ENCODE peak calls at places on chromosome 13, in ten cellular contexts. One of them, this sample, is unnamed.

GRCh38 chr13:63189712-63190111 is 1774.1 kb upstream of the PCDH20 start:
- DNase-seq in choroid plexus epithelial cell: no peak
- DNase-seq in posterior vena cava: no peak
- DNase-seq in NCI-H345: no peak
- DNase-seq in K562: no peak
- DNase-seq in T-helper 1 cell: no peak
- DNase-seq in omental fat pad: no peak
- DNase-seq in neural crest cell: no peak
- DNase-seq in kidney glomerular epithelial cell: no peak
- DNase-seq in cardiac muscle cell: no peak
- DNase-seq in this sample: no peak

GRCh38 chr13:22175211-22175610 is 504.3 kb downstream of the FGF9 start:
- DNase-seq in neural crest cell: no peak
- DNase-seq in K562: no peak
- DNase-seq in posterior vena cava: no peak
- DNase-seq in NCI-H345: no peak
- DNase-seq in omental fat pad: no peak
- DNase-seq in choroid plexus epithelial cell: no peak
- DNase-seq in kidney glomerular epithelial cell: no peak
- DNase-seq in cardiac muscle cell: no peak
- DNase-seq in T-helper 1 cell: no peak
- DNase-seq in this sample: no peak

GRCh38 chr13:112057736-112058518 is 9.0 kb upstream of the SOX1 start:
- DNase-seq in K562: peak; percentile 42
- DNase-seq in NCI-H345: peak; percentile 67
- DNase-seq in T-helper 1 cell: no peak
- DNase-seq in cardiac muscle cell: no peak
- DNase-seq in choroid plexus epithelial cell: no peak
- DNase-seq in neural crest cell: no peak
- DNase-seq in omental fat pad: no peak
- DNase-seq in posterior vena cava: no peak
- DNase-seq in kidney glomerular epithelial cell: no peak
- DNase-seq in this sample: no peak

GRCh38 chr13:21348771-21349170 is 110.3 kb downstream of the ZDHHC20 start:
- DNase-seq in T-helper 1 cell: no peak
- DNase-seq in omental fat pad: no peak
- DNase-seq in neural crest cell: no peak
- DNase-seq in choroid plexus epithelial cell: no peak
- DNase-seq in posterior vena cava: no peak
- DNase-seq in cardiac muscle cell: peak; percentile 47
- DNase-seq in kidney glomerular epithelial cell: no peak
- DNase-seq in K562: no peak
- DNase-seq in NCI-H345: no peak
- DNase-seq in this sample: no peak

GRCh38 chr13:99376924-99377323 is 69.7 kb upstream of the GPR183 start:
- DNase-seq in kidney glomerular epithelial cell: no peak
- DNase-seq in cardiac muscle cell: no peak
- DNase-seq in T-helper 1 cell: no peak
- DNase-seq in choroid plexus epithelial cell: no peak
- DNase-seq in NCI-H345: no peak
- DNase-seq in K562: no peak
- DNase-seq in neural crest cell: no peak
- DNase-seq in omental fat pad: no peak
- DNase-seq in posterior vena cava: peak; percentile 43
- DNase-seq in this sample: no peak

GRCh38 chr13:40190656-40191100 is 475.8 kb downstream of the FOXO1 start:
- DNase-seq in NCI-H345: no peak
- DNase-seq in neural crest cell: peak; percentile 36
- DNase-seq in K562: no peak
- DNase-seq in T-helper 1 cell: peak; percentile 69
- DNase-seq in choroid plexus epithelial cell: peak; percentile 98
- DNase-seq in omental fat pad: no peak
- DNase-seq in kidney glomerular epithelial cell: peak; percentile 61
- DNase-seq in cardiac muscle cell: peak; percentile 86
- DNase-seq in posterior vena cava: no peak
- DNase-seq in this sample: no peak

GRCh38 chr13:107901230-107901629 is 314.1 kb downstream of the LIG4 start:
- DNase-seq in T-helper 1 cell: no peak
- DNase-seq in posterior vena cava: no peak
- DNase-seq in kidney glomerular epithelial cell: no peak
- DNase-seq in cardiac muscle cell: no peak
- DNase-seq in K562: peak; percentile 47
- DNase-seq in choroid plexus epithelial cell: no peak
- DNase-seq in NCI-H345: no peak
- DNase-seq in neural crest cell: no peak
- DNase-seq in omental fat pad: no peak
- DNase-seq in this sample: no peak

GRCh38 chr13:34826432-34826831 is 115.6 kb upstream of the NBEA start:
- DNase-seq in cardiac muscle cell: no peak
- DNase-seq in T-helper 1 cell: no peak
- DNase-seq in NCI-H345: no peak
- DNase-seq in omental fat pad: no peak
- DNase-seq in kidney glomerular epithelial cell: no peak
- DNase-seq in neural crest cell: no peak
- DNase-seq in choroid plexus epithelial cell: no peak
- DNase-seq in posterior vena cava: no peak
- DNase-seq in K562: no peak
- DNase-seq in this sample: no peak

GRCh38 chr13:21402586-21403307 is 56.4 kb downstream of the ZDHHC20 start:
- DNase-seq in K562: no peak
- DNase-seq in NCI-H345: no peak
- DNase-seq in kidney glomerular epithelial cell: peak; percentile 13
- DNase-seq in T-helper 1 cell: no peak
- DNase-seq in choroid plexus epithelial cell: peak; percentile 66
- DNase-seq in neural crest cell: no peak
- DNase-seq in posterior vena cava: no peak
- DNase-seq in cardiac muscle cell: peak; percentile 20
- DNase-seq in omental fat pad: no peak
- DNase-seq in this sample: peak; percentile 13

GRCh38 chr13:109974354-109974753 is 188.0 kb upstream of the IRS2 start:
- DNase-seq in T-helper 1 cell: no peak
- DNase-seq in kidney glomerular epithelial cell: no peak
- DNase-seq in cardiac muscle cell: peak; percentile 14
- DNase-seq in posterior vena cava: no peak
- DNase-seq in neural crest cell: no peak
- DNase-seq in omental fat pad: no peak
- DNase-seq in K562: no peak
- DNase-seq in NCI-H345: no peak
- DNase-seq in choroid plexus epithelial cell: peak; percentile 42
- DNase-seq in this sample: no peak

GRCh38 chr13:54733639-54734038 is 1705.0 kb downstream of the OLFM4 start:
- DNase-seq in K562: no peak
- DNase-seq in choroid plexus epithelial cell: no peak
- DNase-seq in T-helper 1 cell: no peak
- DNase-seq in posterior vena cava: no peak
- DNase-seq in NCI-H345: no peak
- DNase-seq in cardiac muscle cell: no peak
- DNase-seq in neural crest cell: no peak
- DNase-seq in kidney glomerular epithelial cell: no peak
- DNase-seq in omental fat pad: no peak
- DNase-seq in this sample: peak; percentile 16

GRCh38 chr13:41613984-41614581 is 156.7 kb downstream of the RGCC start:
- DNase-seq in T-helper 1 cell: no peak
- DNase-seq in NCI-H345: no peak
- DNase-seq in posterior vena cava: peak; percentile 87
- DNase-seq in cardiac muscle cell: peak; percentile 93
- DNase-seq in choroid plexus epithelial cell: peak; percentile 93
- DNase-seq in kidney glomerular epithelial cell: no peak
- DNase-seq in neural crest cell: no peak
- DNase-seq in omental fat pad: no peak
- DNase-seq in K562: no peak
- DNase-seq in this sample: no peak

GRCh38 chr13:32209670-32210069 is 105.5 kb downstream of the ZAR1L start:
- DNase-seq in posterior vena cava: no peak
- DNase-seq in omental fat pad: no peak
- DNase-seq in T-helper 1 cell: no peak
- DNase-seq in kidney glomerular epithelial cell: no peak
- DNase-seq in choroid plexus epithelial cell: peak; percentile 31
- DNase-seq in cardiac muscle cell: no peak
- DNase-seq in neural crest cell: no peak
- DNase-seq in K562: no peak
- DNase-seq in NCI-H345: no peak
- DNase-seq in this sample: no peak

GRCh38 chr13:65595881-65596280 is 1634.3 kb downstream of the PCDH9 start:
- DNase-seq in cardiac muscle cell: peak; percentile 60
- DNase-seq in kidney glomerular epithelial cell: no peak
- DNase-seq in posterior vena cava: no peak
- DNase-seq in choroid plexus epithelial cell: peak; percentile 76
- DNase-seq in K562: no peak
- DNase-seq in NCI-H345: no peak
- DNase-seq in neural crest cell: no peak
- DNase-seq in omental fat pad: no peak
- DNase-seq in T-helper 1 cell: no peak
- DNase-seq in this sample: no peak

GRCh38 chr13:35781044-35781443 is 304.6 kb upstream of the MAB21L1 start:
- DNase-seq in kidney glomerular epithelial cell: no peak
- DNase-seq in posterior vena cava: no peak
- DNase-seq in T-helper 1 cell: no peak
- DNase-seq in neural crest cell: no peak
- DNase-seq in cardiac muscle cell: no peak
- DNase-seq in omental fat pad: no peak
- DNase-seq in choroid plexus epithelial cell: no peak
- DNase-seq in NCI-H345: no peak
- DNase-seq in K562: no peak
- DNase-seq in this sample: no peak

GRCh38 chr13:24747248-24748151 is 16.5 kb upstream of the RNF17 start:
- DNase-seq in cardiac muscle cell: peak; percentile 30
- DNase-seq in neural crest cell: no peak
- DNase-seq in kidney glomerular epithelial cell: no peak
- DNase-seq in posterior vena cava: no peak
- DNase-seq in NCI-H345: peak; percentile 39
- DNase-seq in choroid plexus epithelial cell: peak; percentile 15
- DNase-seq in T-helper 1 cell: no peak
- DNase-seq in K562: no peak
- DNase-seq in omental fat pad: no peak
- DNase-seq in this sample: no peak

GRCh38 chr13:31377946-31378345 is 178.2 kb downstream of the B3GLCT start:
- DNase-seq in neural crest cell: no peak
- DNase-seq in omental fat pad: no peak
- DNase-seq in kidney glomerular epithelial cell: no peak
- DNase-seq in posterior vena cava: no peak
- DNase-seq in NCI-H345: no peak
- DNase-seq in T-helper 1 cell: no peak
- DNase-seq in cardiac muscle cell: no peak
- DNase-seq in choroid plexus epithelial cell: no peak
- DNase-seq in K562: no peak
- DNase-seq in this sample: no peak

GRCh38 chr13:59439776-59440428 is 723.8 kb downstream of the DIAPH3 start:
- DNase-seq in posterior vena cava: no peak
- DNase-seq in neural crest cell: no peak
- DNase-seq in omental fat pad: no peak
- DNase-seq in kidney glomerular epithelial cell: no peak
- DNase-seq in cardiac muscle cell: no peak
- DNase-seq in NCI-H345: no peak
- DNase-seq in K562: no peak
- DNase-seq in T-helper 1 cell: no peak
- DNase-seq in choroid plexus epithelial cell: no peak
- DNase-seq in this sample: no peak

GRCh38 chr13:48709213-48709612 is 55.5 kb downstream of the CYSLTR2 start:
- DNase-seq in choroid plexus epithelial cell: no peak
- DNase-seq in omental fat pad: no peak
- DNase-seq in NCI-H345: no peak
- DNase-seq in neural crest cell: no peak
- DNase-seq in K562: no peak
- DNase-seq in T-helper 1 cell: no peak
- DNase-seq in posterior vena cava: no peak
- DNase-seq in cardiac muscle cell: no peak
- DNase-seq in kidney glomerular epithelial cell: no peak
- DNase-seq in this sample: no peak

GRCh38 chr13:74194856-74195255 is 60.7 kb upstream of the KLF12 start:
- DNase-seq in K562: no peak
- DNase-seq in NCI-H345: no peak
- DNase-seq in posterior vena cava: no peak
- DNase-seq in kidney glomerular epithelial cell: no peak
- DNase-seq in neural crest cell: no peak
- DNase-seq in omental fat pad: no peak
- DNase-seq in choroid plexus epithelial cell: no peak
- DNase-seq in cardiac muscle cell: no peak
- DNase-seq in T-helper 1 cell: no peak
- DNase-seq in this sample: no peak

GRCh38 chr13:28282451-28282850 is 144.1 kb downstream of the PAN3 start:
- DNase-seq in cardiac muscle cell: no peak
- DNase-seq in posterior vena cava: no peak
- DNase-seq in omental fat pad: no peak
- DNase-seq in T-helper 1 cell: no peak
- DNase-seq in K562: no peak
- DNase-seq in neural crest cell: no peak
- DNase-seq in kidney glomerular epithelial cell: no peak
- DNase-seq in choroid plexus epithelial cell: no peak
- DNase-seq in NCI-H345: no peak
- DNase-seq in this sample: no peak

GRCh38 chr13:100470841-100471505 is 117.6 kb downstream of the GGACT start:
- DNase-seq in choroid plexus epithelial cell: no peak
- DNase-seq in omental fat pad: no peak
- DNase-seq in posterior vena cava: no peak
- DNase-seq in NCI-H345: no peak
- DNase-seq in K562: no peak
- DNase-seq in neural crest cell: no peak
- DNase-seq in cardiac muscle cell: no peak
- DNase-seq in kidney glomerular epithelial cell: no peak
- DNase-seq in T-helper 1 cell: no peak
- DNase-seq in this sample: no peak

GRCh38 chr13:23980160-23980551 is 82.9 kb upstream of the C1QTNF9B start:
- DNase-seq in K562: peak; percentile 65
- DNase-seq in NCI-H345: peak; percentile 76
- DNase-seq in choroid plexus epithelial cell: peak; percentile 91
- DNase-seq in neural crest cell: peak; percentile 89
- DNase-seq in kidney glomerular epithelial cell: peak; percentile 69
- DNase-seq in T-helper 1 cell: peak; percentile 76
- DNase-seq in omental fat pad: peak; percentile 70
- DNase-seq in posterior vena cava: peak; percentile 97
- DNase-seq in cardiac muscle cell: peak; percentile 95
- DNase-seq in this sample: peak; percentile 40

GRCh38 chr13:94987081-94987480 is 274.7 kb upstream of the SOX21 start:
- DNase-seq in omental fat pad: no peak
- DNase-seq in kidney glomerular epithelial cell: no peak
- DNase-seq in T-helper 1 cell: no peak
- DNase-seq in posterior vena cava: no peak
- DNase-seq in NCI-H345: no peak
- DNase-seq in neural crest cell: no peak
- DNase-seq in cardiac muscle cell: peak; percentile 22
- DNase-seq in choroid plexus epithelial cell: no peak
- DNase-seq in K562: no peak
- DNase-seq in this sample: no peak

GRCh38 chr13:30045916-30046704 is 195.7 kb upstream of the UBL3 start:
- DNase-seq in choroid plexus epithelial cell: peak; percentile 37
- DNase-seq in NCI-H345: no peak
- DNase-seq in neural crest cell: no peak
- DNase-seq in cardiac muscle cell: peak; percentile 27
- DNase-seq in posterior vena cava: no peak
- DNase-seq in T-helper 1 cell: no peak
- DNase-seq in kidney glomerular epithelial cell: peak; percentile 23
- DNase-seq in omental fat pad: no peak
- DNase-seq in K562: no peak
- DNase-seq in this sample: no peak

GRCh38 chr13:79227418-79227817 is 178.6 kb downstream of the RBM26 start:
- DNase-seq in omental fat pad: no peak
- DNase-seq in T-helper 1 cell: no peak
- DNase-seq in neural crest cell: no peak
- DNase-seq in choroid plexus epithelial cell: no peak
- DNase-seq in NCI-H345: peak; percentile 48
- DNase-seq in kidney glomerular epithelial cell: no peak
- DNase-seq in posterior vena cava: no peak
- DNase-seq in K562: no peak
- DNase-seq in cardiac muscle cell: no peak
- DNase-seq in this sample: no peak

GRCh38 chr13:43077446-43077845 is 54.1 kb downstream of the DNAJC15 start:
- DNase-seq in neural crest cell: no peak
- DNase-seq in T-helper 1 cell: no peak
- DNase-seq in cardiac muscle cell: no peak
- DNase-seq in posterior vena cava: no peak
- DNase-seq in omental fat pad: no peak
- DNase-seq in choroid plexus epithelial cell: no peak
- DNase-seq in K562: no peak
- DNase-seq in kidney glomerular epithelial cell: no peak
- DNase-seq in NCI-H345: no peak
- DNase-seq in this sample: no peak

GRCh38 chr13:114068723-114069322 is 63.6 kb downstream of the RASA3 start:
- DNase-seq in neural crest cell: no peak
- DNase-seq in omental fat pad: no peak
- DNase-seq in NCI-H345: no peak
- DNase-seq in cardiac muscle cell: peak; percentile 86
- DNase-seq in posterior vena cava: peak; percentile 81
- DNase-seq in choroid plexus epithelial cell: peak; percentile 75
- DNase-seq in T-helper 1 cell: no peak
- DNase-seq in kidney glomerular epithelial cell: no peak
- DNase-seq in K562: no peak
- DNase-seq in this sample: no peak